ENCODE peak calls at places on chromosomes 3 and 15, in nine cellular contexts. One of them, this sample, is unnamed.

GRCh38 chr15:36831125-36831914 is 251.9 kb downstream of the CDIN1 start:
- DNase-seq in lower lobe of right lung: no peak
- DNase-seq in NCI-H1048: no peak
- DNase-seq in SK-N-MC: no peak
- DNase-seq in A549: no peak
- DNase-seq in nephron progenitor cell: no peak
- DNase-seq in natural killer cell treated with Interleukin-12 subunit alpha and Interleukin-12 subunit beta and Interleukin-15 and Interleukin-18, amount 100 ng/mL, for 72 hours: no peak
- DNase-seq in activated effector memory CD4-positive, alpha-beta T cell treated with Interleukin-2 at 50 U/mL for 16 hours: no peak
- DNase-seq in T47D: no peak
- DNase-seq in this sample: no peak

GRCh38 chr3:166809520-166809919 is 570.6 kb downstream of the ZBBX start:
- DNase-seq in nephron progenitor cell: no peak
- DNase-seq in A549: no peak
- DNase-seq in NCI-H1048: no peak
- DNase-seq in SK-N-MC: no peak
- DNase-seq in lower lobe of right lung: no peak
- DNase-seq in activated effector memory CD4-positive, alpha-beta T cell treated with Interleukin-2 at 50 U/mL for 16 hours: no peak
- DNase-seq in T47D: no peak
- DNase-seq in natural killer cell treated with Interleukin-12 subunit alpha and Interleukin-12 subunit beta and Interleukin-15 and Interleukin-18, amount 100 ng/mL, for 72 hours: no peak
- DNase-seq in this sample: no peak

GRCh38 chr3:45368382-45368781 is 20.0 kb upstream of the LARS2 start:
- DNase-seq in natural killer cell treated with Interleukin-12 subunit alpha and Interleukin-12 subunit beta and Interleukin-15 and Interleukin-18, amount 100 ng/mL, for 72 hours: no peak
- DNase-seq in activated effector memory CD4-positive, alpha-beta T cell treated with Interleukin-2 at 50 U/mL for 16 hours: no peak
- DNase-seq in NCI-H1048: no peak
- DNase-seq in T47D: no peak
- DNase-seq in lower lobe of right lung: no peak
- DNase-seq in SK-N-MC: no peak
- DNase-seq in A549: no peak
- DNase-seq in nephron progenitor cell: no peak
- DNase-seq in this sample: no peak

GRCh38 chr3:67947808-67948508 is 293.5 kb upstream of the SUCLG2 start:
- DNase-seq in lower lobe of right lung: no peak
- DNase-seq in NCI-H1048: no peak
- DNase-seq in A549: peak; percentile 14
- DNase-seq in activated effector memory CD4-positive, alpha-beta T cell treated with Interleukin-2 at 50 U/mL for 16 hours: peak; percentile 67
- DNase-seq in nephron progenitor cell: peak; percentile 25
- DNase-seq in T47D: peak; percentile 46
- DNase-seq in SK-N-MC: no peak
- DNase-seq in natural killer cell treated with Interleukin-12 subunit alpha and Interleukin-12 subunit beta and Interleukin-15 and Interleukin-18, amount 100 ng/mL, for 72 hours: no peak
- DNase-seq in this sample: no peak

GRCh38 chr15:55796321-55796965 is 53.5 kb upstream of the PRTG start:
- DNase-seq in lower lobe of right lung: no peak
- DNase-seq in SK-N-MC: no peak
- DNase-seq in activated effector memory CD4-positive, alpha-beta T cell treated with Interleukin-2 at 50 U/mL for 16 hours: no peak
- DNase-seq in NCI-H1048: no peak
- DNase-seq in natural killer cell treated with Interleukin-12 subunit alpha and Interleukin-12 subunit beta and Interleukin-15 and Interleukin-18, amount 100 ng/mL, for 72 hours: no peak
- DNase-seq in nephron progenitor cell: no peak
- DNase-seq in A549: no peak
- DNase-seq in T47D: peak; percentile 19
- DNase-seq in this sample: no peak

GRCh38 chr3:112365636-112366035 is 32.7 kb downstream of the CD200 start:
- DNase-seq in activated effector memory CD4-positive, alpha-beta T cell treated with Interleukin-2 at 50 U/mL for 16 hours: no peak
- DNase-seq in A549: no peak
- DNase-seq in nephron progenitor cell: no peak
- DNase-seq in SK-N-MC: no peak
- DNase-seq in NCI-H1048: no peak
- DNase-seq in natural killer cell treated with Interleukin-12 subunit alpha and Interleukin-12 subunit beta and Interleukin-15 and Interleukin-18, amount 100 ng/mL, for 72 hours: no peak
- DNase-seq in lower lobe of right lung: no peak
- DNase-seq in T47D: no peak
- DNase-seq in this sample: no peak

GRCh38 chr3:160831411-160831810 is 75.4 kb downstream of the PPM1L start:
- DNase-seq in activated effector memory CD4-positive, alpha-beta T cell treated with Interleukin-2 at 50 U/mL for 16 hours: no peak
- DNase-seq in nephron progenitor cell: no peak
- DNase-seq in lower lobe of right lung: no peak
- DNase-seq in NCI-H1048: no peak
- DNase-seq in SK-N-MC: no peak
- DNase-seq in T47D: no peak
- DNase-seq in A549: no peak
- DNase-seq in natural killer cell treated with Interleukin-12 subunit alpha and Interleukin-12 subunit beta and Interleukin-15 and Interleukin-18, amount 100 ng/mL, for 72 hours: no peak
- DNase-seq in this sample: no peak

GRCh38 chr3:142916611-142917010 is 27.7 kb upstream of the PCOLCE2 start:
- DNase-seq in T47D: no peak
- DNase-seq in nephron progenitor cell: no peak
- DNase-seq in activated effector memory CD4-positive, alpha-beta T cell treated with Interleukin-2 at 50 U/mL for 16 hours: no peak
- DNase-seq in NCI-H1048: no peak
- DNase-seq in natural killer cell treated with Interleukin-12 subunit alpha and Interleukin-12 subunit beta and Interleukin-15 and Interleukin-18, amount 100 ng/mL, for 72 hours: no peak
- DNase-seq in A549: no peak
- DNase-seq in lower lobe of right lung: no peak
- DNase-seq in SK-N-MC: no peak
- DNase-seq in this sample: no peak

GRCh38 chr15:69648775-69649735 is 196.4 kb downstream of the RPLP1 start:
- DNase-seq in SK-N-MC: no peak
- DNase-seq in T47D: peak; percentile 42
- DNase-seq in A549: no peak
- DNase-seq in nephron progenitor cell: no peak
- DNase-seq in lower lobe of right lung: no peak
- DNase-seq in activated effector memory CD4-positive, alpha-beta T cell treated with Interleukin-2 at 50 U/mL for 16 hours: no peak
- DNase-seq in natural killer cell treated with Interleukin-12 subunit alpha and Interleukin-12 subunit beta and Interleukin-15 and Interleukin-18, amount 100 ng/mL, for 72 hours: no peak
- DNase-seq in NCI-H1048: no peak
- DNase-seq in this sample: no peak

GRCh38 chr3:150184426-150185071 is 213.9 kb upstream of the PFN2 start:
- DNase-seq in nephron progenitor cell: no peak
- DNase-seq in natural killer cell treated with Interleukin-12 subunit alpha and Interleukin-12 subunit beta and Interleukin-15 and Interleukin-18, amount 100 ng/mL, for 72 hours: no peak
- DNase-seq in NCI-H1048: no peak
- DNase-seq in lower lobe of right lung: no peak
- DNase-seq in activated effector memory CD4-positive, alpha-beta T cell treated with Interleukin-2 at 50 U/mL for 16 hours: no peak
- DNase-seq in T47D: no peak
- DNase-seq in SK-N-MC: no peak
- DNase-seq in A549: peak; percentile 36
- DNase-seq in this sample: no peak

GRCh38 chr3:71171246-71171645 is 412.3 kb downstream of the FOXP1 start:
- DNase-seq in NCI-H1048: no peak
- DNase-seq in SK-N-MC: no peak
- DNase-seq in natural killer cell treated with Interleukin-12 subunit alpha and Interleukin-12 subunit beta and Interleukin-15 and Interleukin-18, amount 100 ng/mL, for 72 hours: no peak
- DNase-seq in nephron progenitor cell: no peak
- DNase-seq in A549: no peak
- DNase-seq in activated effector memory CD4-positive, alpha-beta T cell treated with Interleukin-2 at 50 U/mL for 16 hours: no peak
- DNase-seq in lower lobe of right lung: no peak
- DNase-seq in T47D: no peak
- DNase-seq in this sample: no peak

GRCh38 chr15:65082303-65082958 is 5.9 kb downstream of the KBTBD13 start:
- DNase-seq in nephron progenitor cell: peak; percentile 57
- DNase-seq in NCI-H1048: no peak
- DNase-seq in A549: no peak
- DNase-seq in SK-N-MC: no peak
- DNase-seq in T47D: no peak
- DNase-seq in lower lobe of right lung: peak; percentile 47
- DNase-seq in activated effector memory CD4-positive, alpha-beta T cell treated with Interleukin-2 at 50 U/mL for 16 hours: peak; percentile 5
- DNase-seq in natural killer cell treated with Interleukin-12 subunit alpha and Interleukin-12 subunit beta and Interleukin-15 and Interleukin-18, amount 100 ng/mL, for 72 hours: no peak
- DNase-seq in this sample: no peak

GRCh38 chr15:88899251-88899650 is 3.9 kb upstream of the HAPLN3 start:
- DNase-seq in nephron progenitor cell: no peak
- DNase-seq in NCI-H1048: no peak
- DNase-seq in T47D: no peak
- DNase-seq in A549: no peak
- DNase-seq in activated effector memory CD4-positive, alpha-beta T cell treated with Interleukin-2 at 50 U/mL for 16 hours: no peak
- DNase-seq in lower lobe of right lung: no peak
- DNase-seq in SK-N-MC: no peak
- DNase-seq in natural killer cell treated with Interleukin-12 subunit alpha and Interleukin-12 subunit beta and Interleukin-15 and Interleukin-18, amount 100 ng/mL, for 72 hours: no peak
- DNase-seq in this sample: no peak

GRCh38 chr15:72382146-72382545 is 6.3 kb upstream of the HEXA start:
- DNase-seq in nephron progenitor cell: no peak
- DNase-seq in NCI-H1048: no peak
- DNase-seq in T47D: peak; percentile 75
- DNase-seq in A549: peak; percentile 55
- DNase-seq in SK-N-MC: no peak
- DNase-seq in activated effector memory CD4-positive, alpha-beta T cell treated with Interleukin-2 at 50 U/mL for 16 hours: no peak
- DNase-seq in natural killer cell treated with Interleukin-12 subunit alpha and Interleukin-12 subunit beta and Interleukin-15 and Interleukin-18, amount 100 ng/mL, for 72 hours: no peak
- DNase-seq in lower lobe of right lung: no peak
- DNase-seq in this sample: no peak

GRCh38 chr15:44541282-44541958 is 4.5 kb downstream of the EIF3J start:
- DNase-seq in natural killer cell treated with Interleukin-12 subunit alpha and Interleukin-12 subunit beta and Interleukin-15 and Interleukin-18, amount 100 ng/mL, for 72 hours: no peak
- DNase-seq in activated effector memory CD4-positive, alpha-beta T cell treated with Interleukin-2 at 50 U/mL for 16 hours: no peak
- DNase-seq in lower lobe of right lung: no peak
- DNase-seq in T47D: no peak
- DNase-seq in A549: peak; percentile 17
- DNase-seq in SK-N-MC: no peak
- DNase-seq in nephron progenitor cell: no peak
- DNase-seq in NCI-H1048: no peak
- DNase-seq in this sample: no peak

GRCh38 chr15:84879088-84879780 is 5.2 kb upstream of the SLC28A1 start:
- DNase-seq in NCI-H1048: no peak
- DNase-seq in T47D: no peak
- DNase-seq in nephron progenitor cell: no peak
- DNase-seq in lower lobe of right lung: no peak
- DNase-seq in activated effector memory CD4-positive, alpha-beta T cell treated with Interleukin-2 at 50 U/mL for 16 hours: no peak
- DNase-seq in A549: no peak
- DNase-seq in SK-N-MC: no peak
- DNase-seq in natural killer cell treated with Interleukin-12 subunit alpha and Interleukin-12 subunit beta and Interleukin-15 and Interleukin-18, amount 100 ng/mL, for 72 hours: no peak
- DNase-seq in this sample: no peak

GRCh38 chr15:95520511-95520910 is 810.0 kb upstream of the NR2F2 start:
- DNase-seq in T47D: no peak
- DNase-seq in lower lobe of right lung: no peak
- DNase-seq in natural killer cell treated with Interleukin-12 subunit alpha and Interleukin-12 subunit beta and Interleukin-15 and Interleukin-18, amount 100 ng/mL, for 72 hours: no peak
- DNase-seq in SK-N-MC: no peak
- DNase-seq in activated effector memory CD4-positive, alpha-beta T cell treated with Interleukin-2 at 50 U/mL for 16 hours: no peak
- DNase-seq in nephron progenitor cell: no peak
- DNase-seq in A549: no peak
- DNase-seq in NCI-H1048: no peak
- DNase-seq in this sample: no peak

GRCh38 chr15:90106522-90107117 is 4.4 kb upstream of the IDH2 start:
- DNase-seq in natural killer cell treated with Interleukin-12 subunit alpha and Interleukin-12 subunit beta and Interleukin-15 and Interleukin-18, amount 100 ng/mL, for 72 hours: no peak
- DNase-seq in T47D: peak; percentile 91
- DNase-seq in lower lobe of right lung: no peak
- DNase-seq in nephron progenitor cell: peak; percentile 34
- DNase-seq in SK-N-MC: no peak
- DNase-seq in activated effector memory CD4-positive, alpha-beta T cell treated with Interleukin-2 at 50 U/mL for 16 hours: no peak
- DNase-seq in A549: peak; percentile 61
- DNase-seq in NCI-H1048: no peak
- DNase-seq in this sample: no peak

GRCh38 chr3:10320320-10320677 is 613 bp downstream of the SEC13 start:
- DNase-seq in A549: no peak
- DNase-seq in T47D: no peak
- DNase-seq in NCI-H1048: no peak
- DNase-seq in SK-N-MC: no peak
- DNase-seq in natural killer cell treated with Interleukin-12 subunit alpha and Interleukin-12 subunit beta and Interleukin-15 and Interleukin-18, amount 100 ng/mL, for 72 hours: peak; percentile 25
- DNase-seq in activated effector memory CD4-positive, alpha-beta T cell treated with Interleukin-2 at 50 U/mL for 16 hours: no peak
- DNase-seq in lower lobe of right lung: no peak
- DNase-seq in nephron progenitor cell: no peak
- DNase-seq in this sample: no peak

GRCh38 chr15:40928351-40928974 is 677 bp upstream of the DLL4 start:
- DNase-seq in SK-N-MC: no peak
- DNase-seq in activated effector memory CD4-positive, alpha-beta T cell treated with Interleukin-2 at 50 U/mL for 16 hours: no peak
- DNase-seq in A549: no peak
- DNase-seq in lower lobe of right lung: no peak
- DNase-seq in T47D: peak; percentile 70
- DNase-seq in natural killer cell treated with Interleukin-12 subunit alpha and Interleukin-12 subunit beta and Interleukin-15 and Interleukin-18, amount 100 ng/mL, for 72 hours: no peak
- DNase-seq in NCI-H1048: peak; percentile 33
- DNase-seq in nephron progenitor cell: no peak
- DNase-seq in this sample: no peak

GRCh38 chr15:78148392-78149067 is 632 bp upstream of the IDH3A start:
- DNase-seq in nephron progenitor cell: no peak
- DNase-seq in NCI-H1048: no peak
- DNase-seq in SK-N-MC: no peak
- DNase-seq in natural killer cell treated with Interleukin-12 subunit alpha and Interleukin-12 subunit beta and Interleukin-15 and Interleukin-18, amount 100 ng/mL, for 72 hours: no peak
- DNase-seq in activated effector memory CD4-positive, alpha-beta T cell treated with Interleukin-2 at 50 U/mL for 16 hours: no peak
- DNase-seq in T47D: no peak
- DNase-seq in lower lobe of right lung: no peak
- DNase-seq in A549: no peak
- DNase-seq in this sample: no peak

GRCh38 chr15:25775317-25775912 is 87.7 kb downstream of the ATP10A start:
- DNase-seq in activated effector memory CD4-positive, alpha-beta T cell treated with Interleukin-2 at 50 U/mL for 16 hours: no peak
- DNase-seq in lower lobe of right lung: no peak
- DNase-seq in NCI-H1048: no peak
- DNase-seq in SK-N-MC: no peak
- DNase-seq in nephron progenitor cell: no peak
- DNase-seq in T47D: no peak
- DNase-seq in A549: peak; percentile 88
- DNase-seq in natural killer cell treated with Interleukin-12 subunit alpha and Interleukin-12 subunit beta and Interleukin-15 and Interleukin-18, amount 100 ng/mL, for 72 hours: no peak
- DNase-seq in this sample: no peak